ENCODE peak calls at places on chromosomes 4 and X, in eight cellular contexts. E is stimulated activated CD4-positive, alpha-beta T cell treated with anti-CD3 and anti-CD28 coated beads, Interleukin-2, amount 100 ng/mL, for 24 hours; Y is HS-5; C is T-helper 9 cell; A is GM23248; U is DMS153; P is posterior cingulate gyrus; H is stimulated activated CD8-positive, alpha-beta memory T cell treated with anti-CD3 and anti-CD28 coated beads, Interleukin-7, amount 100 ng/mL, for 1 hour. S is an unnamed sample.

GRCh38 chrX:2819345-2820130 is 9.2 kb upstream of the GYG2 start:
- DNase-seq in P (no peak), Y (no peak), C (no peak), U (no peak), E (no peak), H (no peak), A (peak; percentile 57), S (no peak)

GRCh38 chr4:51858605-51859211 is 15.8 kb downstream of the DCUN1D4 start:
- DNase-seq in A (no peak), U (no peak), P (no peak), C (no peak), H (no peak), E (no peak), Y (no peak), S (no peak)

GRCh38 chr4:76772498-76773106 is 125.3 kb downstream of the SOWAHB start:
- DNase-seq in P (no peak), U (no peak), Y (no peak), H (no peak), A (peak; percentile 86), C (no peak), E (no peak), S (no peak)

GRCh38 chrX:47216393-47216925 is 2.0 kb upstream of the CDK16 start:
- DNase-seq in U (no peak), C (no peak), Y (no peak), E (no peak), H (no peak), P (no peak), A (no peak), S (no peak)

GRCh38 chrX:47145408-47146120 is 543 bp downstream of the RBM10 start:
- DNase-seq in Y (no peak), E (peak; percentile 18), C (no peak), U (no peak), P (no peak), H (peak; percentile 1), A (peak; percentile 57), S (no peak)

GRCh38 chr4:55183926-55184599 is 58.7 kb upstream of the KDR start:
- DNase-seq in A (peak; percentile 94), E (no peak), Y (peak; percentile 89), C (no peak), U (no peak), P (no peak), H (no peak), S (no peak)

GRCh38 chrX:141701081-141701480 is 2.5 kb upstream of the SPANXD start:
- DNase-seq in E (no peak), Y (no peak), A (no peak), C (no peak), P (no peak), U (no peak), H (no peak), S (no peak)

GRCh38 chr4:16496501-16496900 is 270.2 kb upstream of the TAPT1 start:
- DNase-seq in U (no peak), C (no peak), E (no peak), P (peak; percentile 23), Y (no peak), H (no peak), A (peak; percentile 91), S (no peak)

GRCh38 chr4:152979731-152980330 is 43.7 kb downstream of the FHDC1 start:
- DNase-seq in A (no peak), U (no peak), Y (no peak), H (no peak), C (no peak), P (no peak), E (no peak), S (no peak)

GRCh38 chrX:119784747-119785446 is 6.5 kb downstream of the RPL39 start:
- DNase-seq in U (no peak), A (peak; percentile 35), E (peak; percentile 52), Y (no peak), H (peak; percentile 11), C (peak; percentile 40), P (no peak), S (no peak)

GRCh38 chrX:66635360-66635759 is 3.5 kb downstream of the EDA2R start:
- DNase-seq in P (no peak), H (no peak), E (no peak), C (no peak), U (no peak), Y (peak; percentile 62), A (peak; percentile 78), S (no peak)

GRCh38 chr4:151962138-151962845 is 201.5 kb upstream of the GATB start:
- DNase-seq in A (peak; percentile 14), E (no peak), H (no peak), U (no peak), Y (no peak), C (no peak), P (no peak), S (no peak)

S was measured in GM18507.